ENCODE peak calls at places on chromosomes 12 and 14, in five cellular contexts. Z, K, Q, V and B are unnamed samples.

GRCh38 chr12:86134571-86134970 is 121.6 kb downstream of the MGAT4C start:
- DNase-seq in Z (no peak), K (no peak), Q (no peak), V (peak; percentile 70), B (no peak)

GRCh38 chr14:102554835-102555819 is 37.3 kb upstream of the RCOR1 start:
- DNase-seq in Z (peak; percentile 54), K (peak; percentile 44), Q (no peak), V (peak; percentile 81), B (peak; percentile 51)

GRCh38 chr14:22872833-22873520 is 1.4 kb downstream of the LRP10 start:
- DNase-seq in Z (no peak), K (no peak), Q (no peak), V (no peak), B (no peak)

GRCh38 chr14:67393689-67394088 is 18.3 kb downstream of the PLEK2 start:
- DNase-seq in Z (no peak), K (no peak), Q (no peak), V (no peak), B (no peak)

GRCh38 chr14:93970589-93970966 is 5.8 kb downstream of the ASB2 start:
- DNase-seq in Z (no peak), K (no peak), Q (no peak), V (peak; percentile 15), B (no peak)

GRCh38 chr14:55963295-55963694 is 154.9 kb upstream of the PELI2 start:
- DNase-seq in Z (no peak), K (no peak), Q (no peak), V (no peak), B (no peak)

GRCh38 chr12:74286254-74286653 is 251.4 kb upstream of the ATXN7L3B start:
- DNase-seq in Z (no peak), K (no peak), Q (no peak), V (no peak), B (no peak)

GRCh38 chr12:18747960-18748359 is 10.0 kb downstream of the CAPZA3 start:
- DNase-seq in Z (no peak), K (no peak), Q (no peak), V (no peak), B (no peak)

GRCh38 chr12:2792670-2793500 is 1.9 kb upstream of the FKBP4 start:
- DNase-seq in Z (no peak), K (no peak), Q (peak; percentile 57), V (no peak), B (no peak)

GRCh38 chr14:66650491-66650911 is 142.6 kb downstream of the GPHN start:
- DNase-seq in Z (no peak), K (no peak), Q (no peak), V (no peak), B (no peak)

GRCh38 chr14:92599786-92600185 is 86.2 kb downstream of the RIN3 start:
- DNase-seq in Z (no peak), K (no peak), Q (no peak), V (no peak), B (no peak)

GRCh38 chr12:115763376-115763775 is 514.1 kb downstream of the MED13L start:
- DNase-seq in Z (no peak), K (no peak), Q (no peak), V (no peak), B (peak; percentile 24)

GRCh38 chr12:70646850-70647249 is 9.6 kb upstream of the PTPRB start:
- DNase-seq in Z (no peak), K (no peak), Q (no peak), V (no peak), B (no peak)

GRCh38 chr12:127005406-127005805 is 1261.6 kb upstream of the TMEM132C start:
- DNase-seq in Z (no peak), K (no peak), Q (no peak), V (no peak), B (no peak)

DNA sequence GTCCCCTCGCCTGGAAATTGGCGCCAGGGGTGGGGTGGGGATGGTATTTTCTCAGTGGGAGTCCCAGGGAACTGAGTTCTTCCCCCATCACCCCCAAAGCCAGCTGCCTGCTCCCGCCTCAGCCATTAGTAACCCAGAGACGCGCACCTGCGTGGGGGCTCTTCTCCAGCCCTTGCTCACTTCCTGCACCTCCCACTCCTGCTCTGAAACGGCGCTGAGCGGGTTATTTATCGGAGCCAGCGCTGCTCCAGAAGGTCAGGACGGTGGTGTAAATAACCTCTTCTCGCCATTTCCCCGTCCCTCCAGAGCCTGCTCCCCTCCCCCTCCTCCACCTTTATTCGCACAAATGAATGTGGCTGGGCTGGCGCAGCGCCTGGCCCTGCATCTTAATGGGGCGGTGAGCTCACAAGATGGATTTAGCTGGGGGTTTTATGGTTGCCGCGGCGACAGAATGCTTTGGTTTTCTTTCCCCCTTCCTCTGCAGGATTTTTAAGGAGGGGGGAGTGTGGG is 12.2 kb downstream of the GPR84 start:
- DNase-seq in Z (peak; percentile 46), K (peak; percentile 47), Q (peak; percentile 76), V (peak; percentile 69), B (peak; percentile 45)
- H3K4me1 ChIP-seq in Z (peaks cover 10% of the 10 kb centered on the region), K (peaks cover 35% of the 10 kb centered on the region), Q (peaks cover 6% of the 10 kb centered on the region), V (peaks cover 34% of the 10 kb centered on the region), B (peaks cover 48% of the 10 kb centered on the region)

DNA sequence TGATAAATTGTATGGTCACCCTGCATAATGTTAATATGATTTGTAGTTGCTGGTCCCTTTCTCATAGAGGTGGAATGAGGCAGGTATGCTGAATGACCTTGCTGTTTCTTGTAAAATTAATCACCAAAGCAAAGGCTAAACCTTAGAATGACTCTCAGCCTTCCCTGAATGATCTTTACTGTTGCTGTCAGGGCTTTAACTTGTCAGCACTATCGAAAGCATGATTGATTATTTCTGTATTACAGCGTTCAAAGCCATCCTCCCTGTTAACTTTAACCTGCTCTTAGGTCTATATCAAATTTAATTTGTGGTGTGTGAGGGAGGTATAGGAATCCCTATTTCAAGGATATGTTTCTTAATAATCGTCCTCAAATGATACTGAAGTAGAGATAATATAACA is 23.1 kb downstream of the RASSF8 start:
- DNase-seq in Z (no peak), K (no peak), Q (no peak), V (no peak), B (no peak)
- H3K4me1 ChIP-seq in Z (peaks cover 74% of the 10 kb centered on the region), K (peaks cover 54% of the 10 kb centered on the region), Q (no peaks in the 10 kb centered on the region), V (no peaks in the 10 kb centered on the region), B (no peaks in the 10 kb centered on the region)

GRCh38 chr14:95493976-95494375 is 22.5 kb downstream of the SYNE3 start:
- DNase-seq in Z (no peak), K (no peak), Q (no peak), V (no peak), B (no peak)

GRCh38 chr14:95494456-95494855 is 22.0 kb downstream of the SYNE3 start:
- DNase-seq in Z (no peak), K (no peak), Q (no peak), V (no peak), B (no peak)

GRCh38 chr14:95495093-95495492 is 21.4 kb downstream of the SYNE3 start:
- DNase-seq in Z (no peak), K (no peak), Q (no peak), V (no peak), B (no peak)

GRCh38 chr14:95491936-95492608 is 24.4 kb downstream of the SYNE3 start:
- DNase-seq in Z (no peak), K (no peak), Q (no peak), V (no peak), B (no peak)

GRCh38 chr14:95493503-95493902 is 22.9 kb downstream of the SYNE3 start:
- DNase-seq in Z (no peak), K (no peak), Q (no peak), V (no peak), B (no peak)
- H3K4me1 ChIP-seq in Z (peaks cover 26% of the 10 kb centered on the region), K (peaks cover 70% of the 10 kb centered on the region), Q (peaks cover 28% of the 10 kb centered on the region), V (no peaks in the 10 kb centered on the region), B (peaks cover 48% of the 10 kb centered on the region)

GRCh38 chr12:64671682-64672081 is 61.4 kb downstream of the RASSF3 start:
- DNase-seq in Z (no peak), K (no peak), Q (no peak), V (peak; percentile 50), B (no peak)
- H3K4me1 ChIP-seq in Z (peaks cover 18% of the 10 kb centered on the region), K (peaks cover 100% of the 10 kb centered on the region), Q (peaks cover 41% of the 10 kb centered on the region), V (peaks cover 72% of the 10 kb centered on the region), B (peaks cover 9% of the 10 kb centered on the region)

GRCh38 chr12:104132351-104132956 is 5.6 kb downstream of the NFYB start:
- DNase-seq in Z (no peak), K (no peak), Q (no peak), V (no peak), B (no peak)
- H3K4me1 ChIP-seq in Z (peaks cover 49% of the 10 kb centered on the region), K (peaks cover 83% of the 10 kb centered on the region), Q (no peaks in the 10 kb centered on the region), V (peaks cover 24% of the 10 kb centered on the region), B (peaks cover 11% of the 10 kb centered on the region)

GRCh38 chr12:117044790-117045174 is 54.4 kb downstream of the TESC start:
- DNase-seq in Z (no peak), K (no peak), Q (no peak), V (no peak), B (no peak)
- H3K4me1 ChIP-seq in Z (no peaks in the 10 kb centered on the region), K (peaks cover 70% of the 10 kb centered on the region), Q (no peaks in the 10 kb centered on the region), V (peaks cover 6% of the 10 kb centered on the region), B (no peaks in the 10 kb centered on the region)

GRCh38 chr14:50335389-50335788 is 23.3 kb downstream of the DMAC2L start:
- DNase-seq in Z (peak; percentile 36), K (peak; percentile 26), Q (no peak), V (peak; percentile 85), B (peak; percentile 82)
- H3K4me1 ChIP-seq in Z (peaks cover 14% of the 10 kb centered on the region), K (peaks cover 48% of the 10 kb centered on the region), Q (no peaks in the 10 kb centered on the region), V (peaks cover 17% of the 10 kb centered on the region), B (peaks cover 16% of the 10 kb centered on the region)